ENCODE peak calls at places on chromosomes 1 and 21, in five cellular contexts. A, Z, I, H and W are unnamed samples.
A peak's percentile ranks its signal among the peaks of the same experiment; 100 is the strongest.

GRCh38 chr1:7677111-7677510 is 94.0 kb upstream of the VAMP3 start:
- DNase-seq in A (no peak), Z (no peak), I (no peak), H (no peak), W (no peak)

GRCh38 chr1:59514061-59514909 is 217.4 kb downstream of the FGGY start:
- DNase-seq in A (no peak), Z (no peak), I (no peak), H (no peak), W (no peak)

GRCh38 chr1:55313903-55314302 is 98.7 kb upstream of the USP24 start:
- DNase-seq in A (no peak), Z (no peak), I (no peak), H (no peak), W (no peak)

GRCh38 chr1:203038891-203039608 is 12.8 kb downstream of the PPFIA4 start:
- DNase-seq in A (peak; percentile 72), Z (no peak), I (peak; percentile 6), H (peak; percentile 70), W (peak; percentile 63)

GRCh38 chr1:204746838-204747442 is 61.4 kb upstream of the LRRN2 start:
- DNase-seq in A (peak; percentile 37), Z (peak; percentile 53), I (no peak), H (no peak), W (peak; percentile 35)

GRCh38 chr1:116710326-116711060 is 43.0 kb upstream of the IGSF3 start:
- DNase-seq in A (no peak), Z (no peak), I (no peak), H (no peak), W (no peak)

GRCh38 chr21:29237110-29238051 is 61.3 kb upstream of the BACH1 start:
- DNase-seq in A (no peak), Z (no peak), I (no peak), H (no peak), W (no peak)

GRCh38 chr1:116879478-116880133 is 30.1 kb upstream of the PTGFRN start:
- DNase-seq in A (no peak), Z (no peak), I (no peak), H (no peak), W (no peak)

GRCh38 chr1:77282187-77282865 is 507 bp downstream of the AK5 start:
- DNase-seq in A (peak; percentile 19), Z (no peak), I (no peak), H (no peak), W (no peak)

DNA sequence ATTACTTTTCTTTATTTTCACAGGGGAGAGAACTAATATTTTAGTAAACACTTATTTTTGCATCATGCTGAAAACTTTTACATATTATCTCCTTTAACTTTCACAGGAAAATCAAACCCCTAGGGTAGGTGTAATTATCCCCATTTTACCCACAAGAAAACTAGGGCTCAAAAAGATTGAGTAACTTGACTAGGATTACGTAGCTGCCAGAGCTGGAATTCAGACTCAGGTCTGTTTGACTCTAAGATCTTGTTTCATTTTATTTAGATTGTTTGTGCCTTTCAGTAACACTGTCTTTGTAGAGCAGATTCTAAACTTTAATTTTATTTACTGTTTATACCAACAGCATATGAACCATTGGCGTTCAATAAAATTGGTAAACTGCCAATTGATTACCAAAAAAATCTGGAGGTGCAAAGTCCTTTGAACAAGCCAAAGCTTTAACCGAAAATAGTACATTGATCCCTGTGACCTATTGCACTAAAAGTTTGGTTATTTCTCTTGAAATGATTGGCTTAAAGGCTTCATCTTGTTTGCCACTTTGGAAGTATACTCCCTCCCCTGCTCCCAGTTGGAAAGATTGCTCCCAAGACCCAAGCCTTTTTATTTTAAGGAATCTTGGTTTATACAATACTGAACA is 71.0 kb upstream of the WDR26 start:
- DNase-seq in A (no peak), Z (no peak), I (no peak), H (no peak), W (no peak)
- H3K4me3 ChIP-seq in A (no peak overlapping the region), Z (no peak overlapping the region), I (no peak overlapping the region), H (no peak overlapping the region), W (no peak overlapping the region)

DNA sequence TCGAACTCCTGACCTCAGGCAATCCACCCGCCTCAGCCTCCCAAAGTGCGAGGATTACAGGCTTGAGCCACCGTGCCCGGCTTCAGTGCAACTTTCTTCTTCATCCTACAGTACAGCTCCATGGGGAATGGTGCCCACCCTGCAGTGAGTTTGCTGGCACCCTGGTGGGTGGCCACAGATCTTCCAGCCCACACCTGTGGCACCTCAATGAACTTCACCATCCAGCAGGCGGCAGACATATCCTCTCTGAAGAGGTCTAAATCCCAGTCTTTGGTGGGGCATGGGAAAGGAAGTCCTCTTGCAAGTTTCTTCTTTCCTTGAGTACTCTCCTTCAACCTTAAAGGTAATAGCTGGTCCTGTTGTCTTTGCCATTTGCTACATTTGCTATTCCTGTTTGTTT is 18.1 kb upstream of the ZBTB8A start:
- DNase-seq in A (no peak), Z (no peak), I (no peak), H (no peak), W (no peak)
- H3K4me3 ChIP-seq in A (no peak overlapping the region), Z (no peak overlapping the region), I (no peak overlapping the region), H (no peak overlapping the region), W (no peak overlapping the region)

GRCh38 chr1:173422456-173422976 is 54.6 kb upstream of the PRDX6 start:
- DNase-seq in A (no peak), Z (no peak), I (no peak), H (no peak), W (peak; percentile 21)

GRCh38 chr1:173421266-173421665 is 55.9 kb upstream of the PRDX6 start:
- DNase-seq in A (no peak), Z (no peak), I (no peak), H (no peak), W (no peak)

GRCh38 chr1:173421789-173422188 is 55.3 kb upstream of the PRDX6 start:
- DNase-seq in A (no peak), Z (no peak), I (no peak), H (no peak), W (no peak)

GRCh38 chr1:173418107-173418985 is 58.8 kb upstream of the PRDX6 start:
- DNase-seq in A (no peak), Z (no peak), I (no peak), H (no peak), W (no peak)

GRCh38 chr1:173420330-173420806 is 56.8 kb upstream of the PRDX6 start:
- DNase-seq in A (peak; percentile 39), Z (peak; percentile 76), I (peak; percentile 50), H (no peak), W (peak; percentile 59)
- H3K4me3 ChIP-seq in A (no peak overlapping the region), Z (no peak overlapping the region), I (no peak overlapping the region), H (no peak overlapping the region), W (no peak overlapping the region)

DNA sequence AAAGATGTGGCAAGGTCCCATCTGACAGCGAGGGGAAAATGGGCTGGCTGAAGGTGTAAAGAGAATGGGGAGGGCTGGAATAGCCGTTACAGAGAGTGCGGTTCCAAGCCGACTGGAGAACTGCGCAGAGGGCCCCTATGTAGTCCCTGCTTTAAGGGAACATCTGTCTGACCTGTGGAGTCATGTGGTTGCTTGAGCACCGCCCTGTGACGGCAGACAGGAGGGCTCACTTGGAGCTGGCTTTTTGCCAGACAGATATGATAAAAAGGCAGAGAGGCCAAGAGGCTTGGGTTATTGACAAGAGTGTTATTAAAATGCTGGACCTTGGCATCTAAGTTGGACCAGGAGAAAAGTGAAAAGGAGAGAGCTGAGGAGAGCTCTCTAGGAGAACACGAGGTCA is 5.9 kb upstream of the PTPRF start:
- DNase-seq in A (no peak), Z (no peak), I (no peak), H (peak; percentile 34), W (no peak)
- H3K4me3 ChIP-seq in A (no peak overlapping the region), Z (no peak overlapping the region), I (no peak overlapping the region), H (no peak overlapping the region), W (no peak overlapping the region)

DNA sequence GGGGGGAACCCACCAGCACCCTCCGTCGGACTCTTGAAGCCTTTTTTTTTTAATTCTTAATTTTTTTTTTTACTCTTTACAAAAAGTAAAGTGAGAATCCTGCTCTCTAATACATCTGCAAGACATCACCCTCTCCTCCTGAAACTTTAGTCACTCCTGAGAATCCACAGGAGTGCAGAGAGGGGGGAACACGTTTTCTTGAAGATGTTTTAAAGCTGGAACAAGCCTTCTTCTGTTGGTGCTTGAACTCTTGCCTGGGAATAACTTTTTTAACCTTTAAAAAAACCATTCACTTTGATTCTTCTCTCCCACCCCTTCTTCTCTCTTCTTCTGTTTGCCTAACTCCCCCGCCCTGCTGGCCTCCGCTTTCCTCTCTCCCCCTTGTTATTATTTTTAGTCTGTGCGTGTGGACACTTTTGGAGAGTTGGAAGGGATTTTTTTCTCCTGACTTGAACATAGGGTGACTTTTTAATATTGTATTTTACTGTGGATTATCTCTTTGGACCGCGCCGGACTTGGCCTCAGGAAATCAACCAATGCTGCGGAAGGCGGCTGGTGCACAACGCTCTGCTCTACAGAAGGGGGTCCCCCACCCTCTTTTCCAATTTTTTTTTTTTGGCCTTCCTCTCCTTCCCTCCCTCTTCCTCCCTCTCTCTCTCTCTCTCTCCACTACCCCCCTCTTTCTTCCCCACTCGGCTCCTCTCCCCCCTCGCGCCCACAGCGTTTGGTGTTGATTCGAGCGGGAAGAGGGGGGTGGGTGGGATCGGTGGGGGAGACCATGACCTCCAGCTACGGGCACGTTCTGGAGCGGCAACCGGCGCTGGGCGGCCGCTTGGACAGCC is at the start of gene PRRX1:
- DNase-seq in A (no peak), Z (no peak), I (no peak), H (no peak), W (no peak)
- H3K4me3 ChIP-seq in A (peak within 1 kb of the TSS; percentile 25), Z (no peak within 1 kb of the TSS), I (no peak within 1 kb of the TSS), H (peak within 1 kb of the TSS; percentile 82), W (peak within 1 kb of the TSS; percentile 65)

DNA sequence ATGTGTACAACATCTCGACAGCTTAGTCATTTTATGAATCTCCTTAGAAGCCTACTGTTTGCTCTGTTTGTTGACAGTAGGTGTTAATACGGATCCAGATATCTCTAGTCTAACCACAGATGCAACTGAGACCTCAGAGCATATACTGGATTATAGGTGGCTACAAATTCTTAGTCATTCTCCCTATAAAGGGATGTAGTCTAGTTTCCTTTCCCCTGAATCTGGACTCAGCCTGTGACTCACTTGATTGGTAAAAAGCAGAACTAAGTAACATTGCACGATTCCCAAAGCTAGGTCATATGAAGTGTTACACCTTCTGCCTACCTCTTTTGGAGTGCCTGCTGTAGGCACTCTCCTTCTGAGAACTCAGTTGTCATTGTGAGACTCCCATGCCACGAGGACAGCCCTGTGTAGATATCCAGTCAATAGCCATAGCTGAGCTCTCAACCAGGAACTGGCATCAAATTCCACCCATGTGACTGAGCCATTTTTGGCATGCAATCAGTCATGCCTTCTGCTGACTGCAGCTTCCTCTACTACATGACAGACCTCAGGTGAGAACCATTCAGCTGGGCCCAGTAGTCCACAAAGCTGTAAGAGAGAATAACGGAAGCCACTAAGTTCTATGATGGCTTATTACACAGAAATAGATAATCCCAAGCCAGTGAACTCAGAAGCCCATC is 135.9 kb upstream of the CHRM3 start:
- DNase-seq in A (no peak), Z (no peak), I (no peak), H (no peak), W (no peak)
- H3K4me3 ChIP-seq in A (no peak overlapping the region), Z (no peak overlapping the region), I (no peak overlapping the region), H (no peak overlapping the region), W (no peak overlapping the region)